ENCODE peak calls at places on chromosomes 11 and 22, in ten cellular contexts. R is WTC11; F is suprapubic skin; X is CD4-positive, alpha-beta T cell; J is AG08395; D is sigmoid colon; A is A172; B is Daoy; P is NCI-H1436; Q is choroid plexus epithelial cell. T is an unnamed sample.

GRCh38 chr11:93917673-93918072 is 67.3 kb upstream of the VSTM5 start:
- DNase-seq in J (no peak), P (no peak), D (no peak), A (no peak), Q (no peak), R (no peak), B (no peak), X (no peak), F (no peak), T (no peak)

GRCh38 chr11:109223441-109223840 is 198.5 kb upstream of the C11orf87 start:
- DNase-seq in P (no peak), F (no peak), B (no peak), R (no peak), J (no peak), A (no peak), D (no peak), Q (no peak), X (no peak), T (no peak)

GRCh38 chr11:119474682-119475596 is 52.0 kb upstream of the THY1 start:
- DNase-seq in D (peak), J (peak), Q (peak), A (peak), X (peak), P (peak), F (peak), B (peak), R (peak), T (peak)

GRCh38 chr22:48746789-48747425 is 1080.8 kb downstream of the BRD1 start:
- DNase-seq in F (no peak), A (no peak), R (no peak), P (no peak), Q (no peak), B (no peak), J (no peak), X (no peak), D (peak), T (no peak)

GRCh38 chr11:96110302-96110701 is 186.4 kb upstream of the MTMR2 start:
- DNase-seq in X (no peak), A (no peak), Q (no peak), B (no peak), P (no peak), F (no peak), D (no peak), R (no peak), J (no peak), T (no peak)

GRCh38 chr22:46202897-46203589 is 47.0 kb downstream of the CDPF1 start:
- DNase-seq in X (no peak), J (no peak), P (no peak), D (no peak), B (no peak), A (no peak), R (no peak), F (no peak), Q (no peak), T (no peak)

GRCh38 chr22:47048123-47049077 is 285.9 kb downstream of the TBC1D22A start:
- DNase-seq in B (no peak), X (no peak), R (no peak), Q (no peak), D (peak), J (no peak), A (no peak), F (peak), P (no peak), T (no peak)

GRCh38 chr11:125903753-125904659 is at the start of gene DDX25:
- DNase-seq in D (no peak), J (no peak), B (peak), X (no peak), F (no peak), A (no peak), R (peak), Q (no peak), P (no peak), T (peak)

GRCh38 chr11:114316980-114317675 is 20.9 kb downstream of the NNMT start:
- DNase-seq in Q (peak), F (no peak), P (no peak), A (no peak), J (no peak), B (no peak), X (no peak), D (peak), R (no peak), T (no peak)

GRCh38 chr11:72040497-72041363 is 39.6 kb downstream of the NUMA1 start:
- DNase-seq in X (peak), J (peak), A (peak), Q (peak), F (peak), D (peak), B (peak), R (peak), P (peak), T (peak)

GRCh38 chr11:134449713-134450112 is 37.7 kb upstream of the B3GAT1 start:
- DNase-seq in Q (no peak), R (peak), J (no peak), B (no peak), X (no peak), F (no peak), D (peak), P (no peak), A (no peak), T (peak)

GRCh38 chr11:106087815-106088435 is 10.5 kb downstream of the AASDHPPT start:
- DNase-seq in F (no peak), P (no peak), J (peak), Q (peak), R (peak), D (peak), B (peak), X (peak), A (peak), T (no peak)

GRCh38 chr11:27497911-27498310 is 8.7 kb downstream of the LIN7C start:
- DNase-seq in Q (no peak), J (no peak), R (no peak), X (no peak), D (no peak), B (no peak), F (no peak), A (no peak), P (no peak), T (no peak)

GRCh38 chr11:117941163-117941707 is 12.0 kb upstream of the TMPRSS13 start:
- DNase-seq in B (peak), P (no peak), X (no peak), F (no peak), R (no peak), J (no peak), A (peak), Q (no peak), D (no peak), T (no peak)

GRCh38 chr11:110162216-110162615 is 69.0 kb downstream of the ZC3H12C start:
- DNase-seq in D (no peak), F (no peak), Q (peak), B (no peak), X (no peak), A (no peak), R (no peak), P (no peak), J (no peak), T (no peak)

GRCh38 chr11:40302669-40303068 is 1156.8 kb downstream of the LRRC4C start:
- DNase-seq in J (no peak), Q (peak), D (no peak), F (no peak), A (no peak), R (no peak), B (no peak), X (no peak), P (no peak), T (no peak)

GRCh38 chr11:74487875-74488274 is 5.6 kb downstream of the LIPT2 start:
- DNase-seq in F (no peak), D (no peak), J (no peak), P (no peak), A (no peak), Q (no peak), B (peak), X (no peak), R (peak), T (no peak)

GRCh38 chr11:44539971-44540370 is 25.5 kb upstream of the CD82 start:
- DNase-seq in A (no peak), F (no peak), X (no peak), B (no peak), D (no peak), R (no peak), J (no peak), Q (no peak), P (no peak), T (no peak)

T was measured in NCI-H1105.